ENCODE peak calls at places on chromosomes 1 and 21, in seven cellular contexts. U, X, L, H, I, T and E are unnamed samples.

GRCh38 chr1:56837244-56837926 is 17.2 kb upstream of the C8A start:
- DNase-seq in U (no peak), X (no peak), L (no peak), H (no peak), I (no peak), T (no peak), E (no peak)

GRCh38 chr1:237938553-237938952 is 47.8 kb upstream of the ZP4 start:
- DNase-seq in U (no peak), X (no peak), L (no peak), H (no peak), I (no peak), T (no peak), E (no peak)

GRCh38 chr1:77271851-77272250 is 10.0 kb upstream of the AK5 start:
- DNase-seq in U (peak), X (no peak), L (no peak), H (peak), I (no peak), T (no peak), E (no peak)

GRCh38 chr21:37699024-37699770 is 217.1 kb downstream of the KCNJ6 start:
- DNase-seq in U (no peak), X (no peak), L (no peak), H (no peak), I (no peak), T (no peak), E (no peak)

GRCh38 chr1:230798187-230798484 is 50.9 kb downstream of the CAPN9 start:
- DNase-seq in U (no peak), X (no peak), L (no peak), H (no peak), I (no peak), T (no peak), E (no peak)

GRCh38 chr1:76080552-76081093 is 6.1 kb downstream of the ST6GALNAC3 start:
- DNase-seq in U (no peak), X (no peak), L (no peak), H (no peak), I (no peak), T (no peak), E (no peak)

GRCh38 chr1:2208309-2209239 is 14.0 kb upstream of the FAAP20 start:
- DNase-seq in U (peak), X (no peak), L (peak), H (peak), I (no peak), T (no peak), E (peak)

GRCh38 chr1:28860332-28861073 is 48.5 kb downstream of the OPRD1 start:
- DNase-seq in U (peak), X (no peak), L (peak), H (peak), I (no peak), T (no peak), E (peak)

GRCh38 chr1:45016090-45016697 is 4.1 kb downstream of the UROD start:
- DNase-seq in U (no peak), X (no peak), L (no peak), H (no peak), I (no peak), T (no peak), E (no peak)

GRCh38 chr1:50421768-50422674 is 1.2 kb downstream of the DMRTA2 start:
- DNase-seq in U (no peak), X (no peak), L (no peak), H (no peak), I (no peak), T (no peak), E (no peak)

GRCh38 chr1:60989745-60990718 is 92.3 kb upstream of the NFIA start:
- DNase-seq in U (peak), X (no peak), L (peak), H (peak), I (no peak), T (no peak), E (no peak)

GRCh38 chr1:152878042-152878441 is at the start of gene SMCP:
- DNase-seq in U (no peak), X (peak), L (no peak), H (no peak), I (no peak), T (no peak), E (no peak)

GRCh38 chr1:223212441-223212840 is 69.4 kb upstream of the TLR5 start:
- DNase-seq in U (no peak), X (no peak), L (no peak), H (no peak), I (no peak), T (no peak), E (no peak)

GRCh38 chr1:64073705-64074104 is 129.7 kb upstream of the UBE2U start:
- DNase-seq in U (no peak), X (no peak), L (peak), H (peak), I (no peak), T (no peak), E (no peak)

GRCh38 chr1:156705321-156705917 is at the start of gene CRABP2:
- DNase-seq in U (no peak), X (peak), L (peak), H (peak), I (no peak), T (no peak), E (no peak)

GRCh38 chr1:62314951-62315350 is 4.3 kb downstream of the KANK4 start:
- DNase-seq in U (no peak), X (no peak), L (no peak), H (no peak), I (no peak), T (no peak), E (no peak)

GRCh38 chr1:230327892-230328284 is 98.2 kb downstream of the PGBD5 start:
- DNase-seq in U (peak), X (peak), L (no peak), H (peak), I (no peak), T (no peak), E (no peak)

GRCh38 chr1:149979245-149979971 is 31.1 kb downstream of the OTUD7B start:
- DNase-seq in U (no peak), X (no peak), L (no peak), H (no peak), I (no peak), T (no peak), E (no peak)

GRCh38 chr1:44531785-44532566 is 126.9 kb downstream of the RNF220 start:
- DNase-seq in U (peak), X (no peak), L (peak), H (peak), I (no peak), T (peak), E (no peak)

GRCh38 chr1:245678866-245679411 is 524.2 kb downstream of the KIF26B start:
- DNase-seq in U (no peak), X (no peak), L (no peak), H (no peak), I (no peak), T (no peak), E (peak)

GRCh38 chr21:42169758-42170157 is 49.2 kb upstream of the ABCG1 start:
- DNase-seq in U (no peak), X (no peak), L (no peak), H (no peak), I (no peak), T (no peak), E (no peak)

GRCh38 chr1:116571215-116571919 is 541 bp upstream of the CD58 start:
- DNase-seq in U (no peak), X (no peak), L (no peak), H (no peak), I (no peak), T (no peak), E (no peak)

GRCh38 chr1:89794406-89794805 is 26.4 kb upstream of the LRRC8D start:
- DNase-seq in U (no peak), X (no peak), L (no peak), H (peak), I (no peak), T (no peak), E (no peak)

GRCh38 chr1:43221256-43221778 is 48.5 kb upstream of the TMEM125 start:
- DNase-seq in U (no peak), X (no peak), L (no peak), H (no peak), I (no peak), T (no peak), E (no peak)

GRCh38 chr1:216346521-216346920 is 76.7 kb downstream of the USH2A start:
- DNase-seq in U (no peak), X (no peak), L (peak), H (no peak), I (no peak), T (no peak), E (no peak)